ENCODE peak calls at places on chromosomes 7 and 10, in ten cellular contexts. W is mesenchymal stem cell, M is smooth muscle cell of the brain vasculature, R is adipocyte, E is HuH-7.5, G is T-helper 17 cell, X is NCI-H1436, O is endothelial cell, V is fibroblast of mammary gland, N is DMS79. F is an unnamed sample.

GRCh38 chr7:53035499-53036412 is at the start of gene POM121L12:
- DNase-seq in N (no peak), V (no peak), W (no peak), X (no peak), M (no peak), G (no peak), E (no peak), O (no peak), R (no peak), F (no peak)

GRCh38 chr7:40263752-40264390 is 129.1 kb downstream of the SUGCT start:
- DNase-seq in E (no peak), N (no peak), O (no peak), V (no peak), M (no peak), W (no peak), X (no peak), R (no peak), G (no peak), F (no peak)

GRCh38 chr7:15554081-15554480 is 7.7 kb downstream of the AGMO start:
- DNase-seq in W (peak), X (no peak), E (no peak), N (no peak), R (peak), O (no peak), V (peak), G (no peak), M (no peak), F (no peak)

GRCh38 chr7:4842302-4843064 is 19.3 kb downstream of the PAPOLB start:
- DNase-seq in E (no peak), X (no peak), W (peak), R (no peak), N (no peak), V (no peak), O (no peak), M (no peak), G (no peak), F (no peak)

GRCh38 chr7:67019562-67020390 is 23.1 kb downstream of the TYW1 start:
- DNase-seq in O (no peak), N (no peak), R (no peak), W (no peak), E (no peak), X (no peak), V (peak), G (no peak), M (no peak), F (peak)

GRCh38 chr10:90742189-90742588 is 115.7 kb downstream of the HTR7 start:
- DNase-seq in R (peak), W (peak), N (no peak), X (no peak), G (no peak), E (no peak), O (no peak), M (no peak), V (peak), F (no peak)

GRCh38 chr10:43965033-43965917 is 316.6 kb upstream of the ZNF32 start:
- DNase-seq in G (no peak), X (no peak), R (peak), V (peak), N (no peak), O (no peak), W (peak), M (no peak), E (no peak), F (no peak)

GRCh38 chr7:93968911-93969620 is 35.1 kb downstream of the BET1 start:
- DNase-seq in V (peak), O (no peak), G (no peak), X (no peak), N (no peak), E (no peak), R (no peak), W (no peak), M (no peak), F (no peak)

GRCh38 chr10:94314913-94315545 is 47.7 kb downstream of the NOC3L start:
- DNase-seq in X (no peak), V (peak), N (no peak), M (peak), W (peak), E (no peak), O (no peak), R (peak), G (no peak), F (no peak)

GRCh38 chr7:154744226-154744860 is 258.6 kb downstream of the PAXIP1 start:
- DNase-seq in R (peak), E (peak), W (no peak), X (peak), O (peak), M (no peak), V (no peak), G (no peak), N (no peak), F (peak)

GRCh38 chr10:124003070-124003419 is 90.4 kb downstream of the CHST15 start:
- DNase-seq in V (no peak), E (no peak), R (no peak), G (no peak), M (no peak), W (no peak), X (no peak), O (no peak), N (no peak), F (no peak)

GRCh38 chr10:31350891-31351290 is 31.9 kb downstream of the ZEB1 start:
- DNase-seq in R (no peak), O (no peak), G (no peak), N (no peak), W (no peak), M (no peak), X (no peak), E (no peak), V (no peak), F (no peak)

GRCh38 chr10:77925410-77925794 is 1.2 kb downstream of the DLG5 start:
- DNase-seq in W (peak), G (no peak), O (no peak), M (no peak), R (peak), V (peak), E (no peak), X (no peak), N (no peak), F (no peak)

GRCh38 chr7:22445140-22445722 is 54.8 kb downstream of the STEAP1B start:
- DNase-seq in R (no peak), V (no peak), X (no peak), E (no peak), O (no peak), N (peak), G (no peak), M (peak), W (no peak), F (no peak)

GRCh38 chr10:54496852-54497251 is 304.2 kb downstream of the PCDH15 start:
- DNase-seq in G (no peak), R (no peak), E (no peak), X (no peak), N (no peak), O (no peak), V (no peak), M (no peak), W (no peak), F (no peak)

GRCh38 chr7:149209518-149210269 is 14.3 kb downstream of the ZNF282 start:
- DNase-seq in O (peak), N (no peak), W (peak), X (no peak), V (peak), R (peak), G (peak), E (peak), M (peak), F (peak)

GRCh38 chr7:91243591-91244368 is 20.5 kb upstream of the FZD1 start:
- DNase-seq in E (no peak), G (no peak), V (peak), R (peak), N (peak), M (no peak), O (no peak), W (peak), X (no peak), F (no peak)

GRCh38 chr10:64286533-64286932 is 765.3 kb downstream of the REEP3 start:
- DNase-seq in G (no peak), O (no peak), M (no peak), W (no peak), N (no peak), R (no peak), X (no peak), E (no peak), V (no peak), F (no peak)

GRCh38 chr7:139482662-139483466 is 609 bp downstream of the KLRG2 start:
- DNase-seq in E (no peak), V (no peak), R (peak), O (peak), G (no peak), X (peak), M (no peak), N (no peak), W (peak), F (no peak)

GRCh38 chr7:4645241-4645640 is 36.9 kb upstream of the FOXK1 start:
- DNase-seq in X (no peak), R (no peak), V (no peak), N (no peak), W (no peak), M (no peak), G (no peak), O (no peak), E (no peak), F (no peak)

GRCh38 chr10:18279202-18279601 is 139.0 kb downstream of the CACNB2 start:
- DNase-seq in G (no peak), O (no peak), X (no peak), N (no peak), V (peak), M (no peak), W (no peak), R (peak), E (no peak), F (no peak)

GRCh38 chr7:2266911-2267310 is 24.9 kb downstream of the NUDT1 start:
- DNase-seq in M (peak), V (peak), W (peak), N (no peak), R (peak), O (no peak), E (no peak), X (no peak), G (no peak), F (no peak)

GRCh38 chr10:116281780-116282179 is 8.8 kb upstream of the GFRA1 start:
- DNase-seq in V (no peak), G (no peak), M (no peak), E (no peak), R (no peak), W (no peak), X (no peak), O (no peak), N (no peak), F (no peak)

GRCh38 chr10:43395571-43396060 is 13.4 kb downstream of the HNRNPF start:
- DNase-seq in G (peak), V (no peak), M (no peak), R (peak), E (no peak), W (peak), N (no peak), X (no peak), O (peak), F (no peak)

GRCh38 chr7:7384228-7384627 is 151.4 kb downstream of the COL28A1 start:
- DNase-seq in E (no peak), W (no peak), G (no peak), O (no peak), M (no peak), V (no peak), R (no peak), X (no peak), N (no peak), F (no peak)

GRCh38 chr10:126519992-126520391 is 131.7 kb upstream of the ADAM12 start:
- DNase-seq in N (no peak), X (no peak), W (no peak), O (no peak), V (no peak), M (no peak), R (no peak), E (no peak), G (no peak), F (no peak)

GRCh38 chr10:97534746-97535367 is 36.1 kb downstream of the UBTD1 start:
- DNase-seq in V (peak), E (peak), N (no peak), R (no peak), W (peak), G (no peak), X (peak), O (peak), M (no peak), F (peak)

GRCh38 chr7:4641091-4641666 is 40.9 kb upstream of the FOXK1 start:
- DNase-seq in E (no peak), N (no peak), X (no peak), M (no peak), R (no peak), G (no peak), W (no peak), O (no peak), V (no peak), F (no peak)